ENCODE peak calls at places on chromosome 14, in four cellular contexts. One of them, this sample, is unnamed.

GRCh38 chr14:24441904-24442239 is 704 bp downstream of the SDR39U1 start:
- DNase-seq in effector memory CD4-positive, alpha-beta T cell: no peak
- DNase-seq in NCI-H146: no peak
- DNase-seq in activated naive CD8-positive, alpha-beta T cell treated with anti-CD3 and anti-CD28 coated beads, Interleukin-2, amount 50 U/mL, for 24 hours: no peak
- DNase-seq in this sample: no peak

GRCh38 chr14:57747036-57747435 is 118.9 kb downstream of the SLC35F4 start:
- DNase-seq in effector memory CD4-positive, alpha-beta T cell: no peak
- DNase-seq in activated naive CD8-positive, alpha-beta T cell treated with anti-CD3 and anti-CD28 coated beads, Interleukin-2, amount 50 U/mL, for 24 hours: no peak
- DNase-seq in NCI-H146: no peak
- DNase-seq in this sample: no peak

GRCh38 chr14:76564471-76565119 is 188.7 kb downstream of the ESRRB start:
- DNase-seq in NCI-H146: no peak
- DNase-seq in activated naive CD8-positive, alpha-beta T cell treated with anti-CD3 and anti-CD28 coated beads, Interleukin-2, amount 50 U/mL, for 24 hours: no peak
- DNase-seq in effector memory CD4-positive, alpha-beta T cell: no peak
- DNase-seq in this sample: no peak

GRCh38 chr14:106286697-106287290 is 760.4 kb downstream of the TMEM121 start:
- DNase-seq in NCI-H146: peak; percentile 29
- DNase-seq in effector memory CD4-positive, alpha-beta T cell: no peak
- DNase-seq in activated naive CD8-positive, alpha-beta T cell treated with anti-CD3 and anti-CD28 coated beads, Interleukin-2, amount 50 U/mL, for 24 hours: peak; percentile 31
- DNase-seq in this sample: no peak

GRCh38 chr14:79426103-79426755 is 785.1 kb downstream of the DIO2 start:
- DNase-seq in activated naive CD8-positive, alpha-beta T cell treated with anti-CD3 and anti-CD28 coated beads, Interleukin-2, amount 50 U/mL, for 24 hours: no peak
- DNase-seq in effector memory CD4-positive, alpha-beta T cell: no peak
- DNase-seq in NCI-H146: no peak
- DNase-seq in this sample: no peak

GRCh38 chr14:22547309-22547947 is 41.6 kb downstream of the DAD1 start:
- DNase-seq in NCI-H146: no peak
- DNase-seq in effector memory CD4-positive, alpha-beta T cell: no peak
- DNase-seq in activated naive CD8-positive, alpha-beta T cell treated with anti-CD3 and anti-CD28 coated beads, Interleukin-2, amount 50 U/mL, for 24 hours: no peak
- DNase-seq in this sample: no peak

GRCh38 chr14:80926706-80927384 is 14.7 kb downstream of the CEP128 start:
- DNase-seq in activated naive CD8-positive, alpha-beta T cell treated with anti-CD3 and anti-CD28 coated beads, Interleukin-2, amount 50 U/mL, for 24 hours: no peak
- DNase-seq in NCI-H146: no peak
- DNase-seq in effector memory CD4-positive, alpha-beta T cell: no peak
- DNase-seq in this sample: no peak

GRCh38 chr14:66842911-66843572 is 335.1 kb downstream of the GPHN start:
- DNase-seq in activated naive CD8-positive, alpha-beta T cell treated with anti-CD3 and anti-CD28 coated beads, Interleukin-2, amount 50 U/mL, for 24 hours: no peak
- DNase-seq in effector memory CD4-positive, alpha-beta T cell: no peak
- DNase-seq in NCI-H146: no peak
- DNase-seq in this sample: no peak

GRCh38 chr14:35336171-35337073 is 44.2 kb downstream of the PSMA6 start:
- DNase-seq in NCI-H146: no peak
- DNase-seq in activated naive CD8-positive, alpha-beta T cell treated with anti-CD3 and anti-CD28 coated beads, Interleukin-2, amount 50 U/mL, for 24 hours: no peak
- DNase-seq in effector memory CD4-positive, alpha-beta T cell: no peak
- DNase-seq in this sample: peak; percentile 45